ENCODE peak calls at places on chromosome 11, in nine cellular contexts. One of them, this sample, is unnamed.

GRCh38 chr11:17752144-17752543 is 17.6 kb downstream of the KCNC1 start:
- DNase-seq in G401: no peak
- DNase-seq in NCI-H1092: no peak
- DNase-seq in NCI-H460: no peak
- DNase-seq in WTC11: no peak
- DNase-seq in neural crest cell: no peak
- DNase-seq in foreskin fibroblast: no peak
- DNase-seq in activated T-helper 1 cell treated with Interleukin-2 at 50 U/mL for 16 hours: no peak
- DNase-seq in NCI-H1436 treated with DMSO at 0.1 percent for 48 hours: no peak
- DNase-seq in this sample: no peak

GRCh38 chr11:126433989-126434949 is 78.8 kb downstream of the ST3GAL4 start:
- DNase-seq in G401: no peak
- DNase-seq in NCI-H1092: no peak
- DNase-seq in NCI-H460: no peak
- DNase-seq in WTC11: no peak
- DNase-seq in neural crest cell: no peak
- DNase-seq in foreskin fibroblast: no peak
- DNase-seq in activated T-helper 1 cell treated with Interleukin-2 at 50 U/mL for 16 hours: no peak
- DNase-seq in NCI-H1436 treated with DMSO at 0.1 percent for 48 hours: no peak
- DNase-seq in this sample: no peak

GRCh38 chr11:64372802-64373597 is 14.0 kb downstream of the RPS6KA4 start:
- DNase-seq in G401: peak
- DNase-seq in NCI-H1092: peak
- DNase-seq in NCI-H460: peak
- DNase-seq in WTC11: no peak
- DNase-seq in neural crest cell: no peak
- DNase-seq in foreskin fibroblast: peak
- DNase-seq in activated T-helper 1 cell treated with Interleukin-2 at 50 U/mL for 16 hours: no peak
- DNase-seq in NCI-H1436 treated with DMSO at 0.1 percent for 48 hours: peak
- DNase-seq in this sample: no peak

GRCh38 chr11:72676874-72677341 is 2.7 kb upstream of the PDE2A start:
- DNase-seq in G401: no peak
- DNase-seq in NCI-H1092: no peak
- DNase-seq in NCI-H460: peak
- DNase-seq in WTC11: peak
- DNase-seq in neural crest cell: peak
- DNase-seq in foreskin fibroblast: peak
- DNase-seq in activated T-helper 1 cell treated with Interleukin-2 at 50 U/mL for 16 hours: peak
- DNase-seq in NCI-H1436 treated with DMSO at 0.1 percent for 48 hours: no peak
- DNase-seq in this sample: peak

GRCh38 chr11:115348404-115348803 is 155.8 kb downstream of the CADM1 start:
- DNase-seq in G401: no peak
- DNase-seq in NCI-H1092: no peak
- DNase-seq in NCI-H460: no peak
- DNase-seq in WTC11: no peak
- DNase-seq in neural crest cell: no peak
- DNase-seq in foreskin fibroblast: no peak
- DNase-seq in activated T-helper 1 cell treated with Interleukin-2 at 50 U/mL for 16 hours: no peak
- DNase-seq in NCI-H1436 treated with DMSO at 0.1 percent for 48 hours: peak
- DNase-seq in this sample: no peak

GRCh38 chr11:2892215-2893020 is 6.8 kb upstream of the CDKN1C start:
- DNase-seq in G401: no peak
- DNase-seq in NCI-H1092: peak
- DNase-seq in NCI-H460: no peak
- DNase-seq in WTC11: peak
- DNase-seq in neural crest cell: peak
- DNase-seq in foreskin fibroblast: peak
- DNase-seq in activated T-helper 1 cell treated with Interleukin-2 at 50 U/mL for 16 hours: peak
- DNase-seq in NCI-H1436 treated with DMSO at 0.1 percent for 48 hours: no peak
- DNase-seq in this sample: peak

GRCh38 chr11:11588890-11589289 is 32.9 kb downstream of the GALNT18 start:
- DNase-seq in G401: no peak
- DNase-seq in NCI-H1092: no peak
- DNase-seq in NCI-H460: no peak
- DNase-seq in WTC11: no peak
- DNase-seq in neural crest cell: no peak
- DNase-seq in foreskin fibroblast: no peak
- DNase-seq in activated T-helper 1 cell treated with Interleukin-2 at 50 U/mL for 16 hours: no peak
- DNase-seq in NCI-H1436 treated with DMSO at 0.1 percent for 48 hours: no peak
- DNase-seq in this sample: no peak

GRCh38 chr11:122601131-122602125 is 54.1 kb upstream of the UBASH3B start:
- DNase-seq in G401: peak
- DNase-seq in NCI-H1092: no peak
- DNase-seq in NCI-H460: no peak
- DNase-seq in WTC11: no peak
- DNase-seq in neural crest cell: no peak
- DNase-seq in foreskin fibroblast: peak
- DNase-seq in activated T-helper 1 cell treated with Interleukin-2 at 50 U/mL for 16 hours: no peak
- DNase-seq in NCI-H1436 treated with DMSO at 0.1 percent for 48 hours: no peak
- DNase-seq in this sample: no peak

GRCh38 chr11:102283088-102283487 is 34.2 kb upstream of the BIRC3 start:
- DNase-seq in G401: no peak
- DNase-seq in NCI-H1092: no peak
- DNase-seq in NCI-H460: no peak
- DNase-seq in WTC11: no peak
- DNase-seq in neural crest cell: no peak
- DNase-seq in foreskin fibroblast: peak
- DNase-seq in activated T-helper 1 cell treated with Interleukin-2 at 50 U/mL for 16 hours: no peak
- DNase-seq in NCI-H1436 treated with DMSO at 0.1 percent for 48 hours: no peak
- DNase-seq in this sample: no peak

GRCh38 chr11:134125507-134125906 is 56.6 kb downstream of the JAM3 start:
- DNase-seq in G401: peak
- DNase-seq in NCI-H1092: no peak
- DNase-seq in NCI-H460: no peak
- DNase-seq in WTC11: no peak
- DNase-seq in neural crest cell: no peak
- DNase-seq in foreskin fibroblast: peak
- DNase-seq in activated T-helper 1 cell treated with Interleukin-2 at 50 U/mL for 16 hours: no peak
- DNase-seq in NCI-H1436 treated with DMSO at 0.1 percent for 48 hours: no peak
- DNase-seq in this sample: no peak

GRCh38 chr11:114171257-114172054 is 111.9 kb downstream of the ZBTB16 start:
- DNase-seq in G401: no peak
- DNase-seq in NCI-H1092: no peak
- DNase-seq in NCI-H460: no peak
- DNase-seq in WTC11: no peak
- DNase-seq in neural crest cell: no peak
- DNase-seq in foreskin fibroblast: no peak
- DNase-seq in activated T-helper 1 cell treated with Interleukin-2 at 50 U/mL for 16 hours: no peak
- DNase-seq in NCI-H1436 treated with DMSO at 0.1 percent for 48 hours: no peak
- DNase-seq in this sample: no peak

GRCh38 chr11:61957028-61957770 is 7.0 kb downstream of the BEST1 start:
- DNase-seq in G401: no peak
- DNase-seq in NCI-H1092: no peak
- DNase-seq in NCI-H460: no peak
- DNase-seq in WTC11: no peak
- DNase-seq in neural crest cell: no peak
- DNase-seq in foreskin fibroblast: no peak
- DNase-seq in activated T-helper 1 cell treated with Interleukin-2 at 50 U/mL for 16 hours: no peak
- DNase-seq in NCI-H1436 treated with DMSO at 0.1 percent for 48 hours: no peak
- DNase-seq in this sample: no peak

GRCh38 chr11:126430581-126431320 is 75.3 kb downstream of the ST3GAL4 start:
- DNase-seq in G401: no peak
- DNase-seq in NCI-H1092: no peak
- DNase-seq in NCI-H460: no peak
- DNase-seq in WTC11: no peak
- DNase-seq in neural crest cell: no peak
- DNase-seq in foreskin fibroblast: peak
- DNase-seq in activated T-helper 1 cell treated with Interleukin-2 at 50 U/mL for 16 hours: no peak
- DNase-seq in NCI-H1436 treated with DMSO at 0.1 percent for 48 hours: no peak
- DNase-seq in this sample: no peak

GRCh38 chr11:44774131-44774530 is 47.4 kb downstream of the TSPAN18 start:
- DNase-seq in G401: peak
- DNase-seq in NCI-H1092: no peak
- DNase-seq in NCI-H460: no peak
- DNase-seq in WTC11: peak
- DNase-seq in neural crest cell: no peak
- DNase-seq in foreskin fibroblast: no peak
- DNase-seq in activated T-helper 1 cell treated with Interleukin-2 at 50 U/mL for 16 hours: no peak
- DNase-seq in NCI-H1436 treated with DMSO at 0.1 percent for 48 hours: no peak
- DNase-seq in this sample: no peak

GRCh38 chr11:19281041-19281440 is 40.3 kb upstream of the E2F8 start:
- DNase-seq in G401: no peak
- DNase-seq in NCI-H1092: no peak
- DNase-seq in NCI-H460: no peak
- DNase-seq in WTC11: no peak
- DNase-seq in neural crest cell: no peak
- DNase-seq in foreskin fibroblast: peak
- DNase-seq in activated T-helper 1 cell treated with Interleukin-2 at 50 U/mL for 16 hours: no peak
- DNase-seq in NCI-H1436 treated with DMSO at 0.1 percent for 48 hours: peak
- DNase-seq in this sample: no peak

This sample was measured in neuronal stem cell.